ENCODE peak calls at places on chromosome 10, in nine cellular contexts. One of them, this sample, is unnamed.

GRCh38 chr10:21445161-21445560 is 80.3 kb downstream of the SKIDA1 start:
- DNase-seq in ovary: no peak
- DNase-seq in body of pancreas: no peak
- DNase-seq in right lobe of liver: no peak
- DNase-seq in mammary epithelial cell: no peak
- DNase-seq in AG04449: no peak
- DNase-seq in OCI-LY7: no peak
- DNase-seq in prostate gland: no peak
- DNase-seq in neural crest cell: no peak
- DNase-seq in this sample: no peak

GRCh38 chr10:91090761-91091529 is 129.5 kb upstream of the PCGF5 start:
- DNase-seq in ovary: no peak
- DNase-seq in body of pancreas: no peak
- DNase-seq in right lobe of liver: no peak
- DNase-seq in mammary epithelial cell: no peak
- DNase-seq in AG04449: no peak
- DNase-seq in OCI-LY7: no peak
- DNase-seq in prostate gland: no peak
- DNase-seq in neural crest cell: no peak
- DNase-seq in this sample: no peak

GRCh38 chr10:62413048-62413447 is 38.9 kb downstream of the ZNF365 start:
- DNase-seq in ovary: no peak
- DNase-seq in body of pancreas: no peak
- DNase-seq in right lobe of liver: no peak
- DNase-seq in mammary epithelial cell: no peak
- DNase-seq in AG04449: no peak
- DNase-seq in OCI-LY7: no peak
- DNase-seq in prostate gland: no peak
- DNase-seq in neural crest cell: no peak
- DNase-seq in this sample: no peak

GRCh38 chr10:99832439-99832838 is 50.0 kb downstream of the ABCC2 start:
- DNase-seq in ovary: no peak
- DNase-seq in body of pancreas: no peak
- DNase-seq in right lobe of liver: no peak
- DNase-seq in mammary epithelial cell: no peak
- DNase-seq in AG04449: no peak
- DNase-seq in OCI-LY7: no peak
- DNase-seq in prostate gland: no peak
- DNase-seq in neural crest cell: no peak
- DNase-seq in this sample: no peak

GRCh38 chr10:930415-931325 is 835 bp downstream of the LARP4B start:
- DNase-seq in ovary: peak; percentile 30
- DNase-seq in body of pancreas: peak; percentile 66
- DNase-seq in right lobe of liver: peak; percentile 71
- DNase-seq in mammary epithelial cell: peak; percentile 50
- DNase-seq in AG04449: peak; percentile 4
- DNase-seq in OCI-LY7: peak; percentile 52
- DNase-seq in prostate gland: no peak
- DNase-seq in neural crest cell: peak; percentile 28
- DNase-seq in this sample: no peak

GRCh38 chr10:4370376-4370775 is 455.6 kb upstream of the AKR1E2 start:
- DNase-seq in ovary: no peak
- DNase-seq in body of pancreas: no peak
- DNase-seq in right lobe of liver: no peak
- DNase-seq in mammary epithelial cell: no peak
- DNase-seq in AG04449: no peak
- DNase-seq in OCI-LY7: no peak
- DNase-seq in prostate gland: no peak
- DNase-seq in neural crest cell: no peak
- DNase-seq in this sample: no peak

GRCh38 chr10:16950686-16951681 is 133.8 kb upstream of the RSU1 start:
- DNase-seq in ovary: no peak
- DNase-seq in body of pancreas: no peak
- DNase-seq in right lobe of liver: no peak
- DNase-seq in mammary epithelial cell: peak; percentile 27
- DNase-seq in AG04449: no peak
- DNase-seq in OCI-LY7: no peak
- DNase-seq in prostate gland: no peak
- DNase-seq in neural crest cell: peak; percentile 52
- DNase-seq in this sample: no peak

GRCh38 chr10:26446258-26446657 is 8.1 kb downstream of the APBB1IP start:
- DNase-seq in ovary: no peak
- DNase-seq in body of pancreas: no peak
- DNase-seq in right lobe of liver: no peak
- DNase-seq in mammary epithelial cell: no peak
- DNase-seq in AG04449: no peak
- DNase-seq in OCI-LY7: peak; percentile 16
- DNase-seq in prostate gland: no peak
- DNase-seq in neural crest cell: no peak
- DNase-seq in this sample: no peak

GRCh38 chr10:102313221-102313896 is 68.0 kb downstream of the GBF1 start:
- DNase-seq in ovary: no peak
- DNase-seq in body of pancreas: no peak
- DNase-seq in right lobe of liver: no peak
- DNase-seq in mammary epithelial cell: no peak
- DNase-seq in AG04449: no peak
- DNase-seq in OCI-LY7: no peak
- DNase-seq in prostate gland: peak; percentile 7
- DNase-seq in neural crest cell: no peak
- DNase-seq in this sample: peak; percentile 43

GRCh38 chr10:100186813-100187212 is 984 bp upstream of the ERLIN1 start:
- DNase-seq in ovary: no peak
- DNase-seq in body of pancreas: no peak
- DNase-seq in right lobe of liver: no peak
- DNase-seq in mammary epithelial cell: no peak
- DNase-seq in AG04449: no peak
- DNase-seq in OCI-LY7: peak; percentile 51
- DNase-seq in prostate gland: no peak
- DNase-seq in neural crest cell: no peak
- DNase-seq in this sample: no peak

GRCh38 chr10:58048936-58049335 is 218.8 kb downstream of the IPMK start:
- DNase-seq in ovary: no peak
- DNase-seq in body of pancreas: no peak
- DNase-seq in right lobe of liver: no peak
- DNase-seq in mammary epithelial cell: no peak
- DNase-seq in AG04449: no peak
- DNase-seq in OCI-LY7: no peak
- DNase-seq in prostate gland: no peak
- DNase-seq in neural crest cell: no peak
- DNase-seq in this sample: no peak

GRCh38 chr10:29810816-29811215 is 176.0 kb upstream of the SVIL start:
- DNase-seq in ovary: no peak
- DNase-seq in body of pancreas: no peak
- DNase-seq in right lobe of liver: no peak
- DNase-seq in mammary epithelial cell: no peak
- DNase-seq in AG04449: no peak
- DNase-seq in OCI-LY7: no peak
- DNase-seq in prostate gland: no peak
- DNase-seq in neural crest cell: no peak
- DNase-seq in this sample: no peak

GRCh38 chr10:86263209-86263608 is 103.4 kb downstream of the GRID1 start:
- DNase-seq in ovary: no peak
- DNase-seq in body of pancreas: no peak
- DNase-seq in right lobe of liver: no peak
- DNase-seq in mammary epithelial cell: no peak
- DNase-seq in AG04449: no peak
- DNase-seq in OCI-LY7: no peak
- DNase-seq in prostate gland: no peak
- DNase-seq in neural crest cell: no peak
- DNase-seq in this sample: no peak

GRCh38 chr10:92712016-92712889 is 22.5 kb downstream of the HHEX start:
- DNase-seq in ovary: no peak
- DNase-seq in body of pancreas: no peak
- DNase-seq in right lobe of liver: no peak
- DNase-seq in mammary epithelial cell: peak; percentile 51
- DNase-seq in AG04449: peak; percentile 12
- DNase-seq in OCI-LY7: peak; percentile 30
- DNase-seq in prostate gland: no peak
- DNase-seq in neural crest cell: no peak
- DNase-seq in this sample: no peak

GRCh38 chr10:3095373-3096139 is 28.2 kb downstream of the PFKP start:
- DNase-seq in ovary: peak; percentile 53
- DNase-seq in body of pancreas: peak; percentile 53
- DNase-seq in right lobe of liver: no peak
- DNase-seq in mammary epithelial cell: peak; percentile 98
- DNase-seq in AG04449: peak; percentile 98
- DNase-seq in OCI-LY7: no peak
- DNase-seq in prostate gland: peak; percentile 53
- DNase-seq in neural crest cell: no peak
- DNase-seq in this sample: no peak

GRCh38 chr10:958106-958505 is 26.6 kb upstream of the LARP4B start:
- DNase-seq in ovary: no peak
- DNase-seq in body of pancreas: no peak
- DNase-seq in right lobe of liver: no peak
- DNase-seq in mammary epithelial cell: no peak
- DNase-seq in AG04449: no peak
- DNase-seq in OCI-LY7: no peak
- DNase-seq in prostate gland: no peak
- DNase-seq in neural crest cell: no peak
- DNase-seq in this sample: no peak

GRCh38 chr10:80090120-80090519 is 11.7 kb downstream of the TMEM254 start:
- DNase-seq in ovary: no peak
- DNase-seq in body of pancreas: no peak
- DNase-seq in right lobe of liver: no peak
- DNase-seq in mammary epithelial cell: no peak
- DNase-seq in AG04449: no peak
- DNase-seq in OCI-LY7: no peak
- DNase-seq in prostate gland: no peak
- DNase-seq in neural crest cell: no peak
- DNase-seq in this sample: no peak

GRCh38 chr10:125961743-125962142 is 65.4 kb downstream of the FANK1 start:
- DNase-seq in ovary: no peak
- DNase-seq in body of pancreas: no peak
- DNase-seq in right lobe of liver: no peak
- DNase-seq in mammary epithelial cell: no peak
- DNase-seq in AG04449: no peak
- DNase-seq in OCI-LY7: no peak
- DNase-seq in prostate gland: no peak
- DNase-seq in neural crest cell: no peak
- DNase-seq in this sample: no peak
- TF ChIP-seq CTCF in ovary: no peak
- TF ChIP-seq CTCF in body of pancreas: no peak
- TF ChIP-seq CTCF in right lobe of liver: no peak
- TF ChIP-seq CTCF in mammary epithelial cell: peak; percentile 9
- TF ChIP-seq CTCF in AG04449: no peak
- TF ChIP-seq CTCF in OCI-LY7: no peak
- TF ChIP-seq CTCF in prostate gland: no peak
- TF ChIP-seq CTCF in neural crest cell: no peak
- TF ChIP-seq CTCF in this sample: no peak

GRCh38 chr10:121975295-121976086 is 474 bp upstream of the NSMCE4A start:
- DNase-seq in ovary: no peak
- DNase-seq in body of pancreas: no peak
- DNase-seq in right lobe of liver: no peak
- DNase-seq in mammary epithelial cell: no peak
- DNase-seq in AG04449: no peak
- DNase-seq in OCI-LY7: peak; percentile 9
- DNase-seq in prostate gland: no peak
- DNase-seq in neural crest cell: no peak
- DNase-seq in this sample: peak; percentile 58
- TF ChIP-seq CTCF in ovary: peak; percentile 35
- TF ChIP-seq CTCF in body of pancreas: no peak
- TF ChIP-seq CTCF in right lobe of liver: peak; percentile 78
- TF ChIP-seq CTCF in mammary epithelial cell: no peak
- TF ChIP-seq CTCF in AG04449: no peak
- TF ChIP-seq CTCF in OCI-LY7: peak; percentile 7
- TF ChIP-seq CTCF in prostate gland: no peak
- TF ChIP-seq CTCF in neural crest cell: no peak
- TF ChIP-seq CTCF in this sample: no peak

GRCh38 chr10:85170026-85170425 is 841.6 kb downstream of the CCSER2 start:
- DNase-seq in ovary: no peak
- DNase-seq in body of pancreas: no peak
- DNase-seq in right lobe of liver: no peak
- DNase-seq in mammary epithelial cell: no peak
- DNase-seq in AG04449: no peak
- DNase-seq in OCI-LY7: no peak
- DNase-seq in prostate gland: no peak
- DNase-seq in neural crest cell: no peak
- DNase-seq in this sample: no peak

GRCh38 chr10:85177767-85178166 is 849.4 kb downstream of the CCSER2 start:
- DNase-seq in ovary: no peak
- DNase-seq in body of pancreas: no peak
- DNase-seq in right lobe of liver: no peak
- DNase-seq in mammary epithelial cell: no peak
- DNase-seq in AG04449: no peak
- DNase-seq in OCI-LY7: no peak
- DNase-seq in prostate gland: no peak
- DNase-seq in neural crest cell: no peak
- DNase-seq in this sample: no peak

GRCh38 chr10:85175635-85176034 is 847.2 kb downstream of the CCSER2 start:
- DNase-seq in ovary: no peak
- DNase-seq in body of pancreas: no peak
- DNase-seq in right lobe of liver: no peak
- DNase-seq in mammary epithelial cell: no peak
- DNase-seq in AG04449: no peak
- DNase-seq in OCI-LY7: no peak
- DNase-seq in prostate gland: no peak
- DNase-seq in neural crest cell: no peak
- DNase-seq in this sample: no peak
- TF ChIP-seq CTCF in ovary: no peak
- TF ChIP-seq CTCF in body of pancreas: no peak
- TF ChIP-seq CTCF in right lobe of liver: no peak
- TF ChIP-seq CTCF in mammary epithelial cell: no peak
- TF ChIP-seq CTCF in AG04449: no peak
- TF ChIP-seq CTCF in OCI-LY7: no peak
- TF ChIP-seq CTCF in prostate gland: no peak
- TF ChIP-seq CTCF in neural crest cell: no peak
- TF ChIP-seq CTCF in this sample: no peak

GRCh38 chr10:69959911-69960310 is 92.7 kb upstream of the MACROH2A2 start:
- DNase-seq in ovary: no peak
- DNase-seq in body of pancreas: peak; percentile 13
- DNase-seq in right lobe of liver: no peak
- DNase-seq in mammary epithelial cell: no peak
- DNase-seq in AG04449: no peak
- DNase-seq in OCI-LY7: peak; percentile 67
- DNase-seq in prostate gland: no peak
- DNase-seq in neural crest cell: no peak
- DNase-seq in this sample: no peak

GRCh38 chr10:69956833-69957230 is 95.8 kb upstream of the MACROH2A2 start:
- DNase-seq in ovary: no peak
- DNase-seq in body of pancreas: no peak
- DNase-seq in right lobe of liver: no peak
- DNase-seq in mammary epithelial cell: no peak
- DNase-seq in AG04449: no peak
- DNase-seq in OCI-LY7: no peak
- DNase-seq in prostate gland: no peak
- DNase-seq in neural crest cell: no peak
- DNase-seq in this sample: no peak

GRCh38 chr10:69957516-69958231 is 95.0 kb upstream of the MACROH2A2 start:
- DNase-seq in ovary: no peak
- DNase-seq in body of pancreas: no peak
- DNase-seq in right lobe of liver: no peak
- DNase-seq in mammary epithelial cell: no peak
- DNase-seq in AG04449: no peak
- DNase-seq in OCI-LY7: no peak
- DNase-seq in prostate gland: no peak
- DNase-seq in neural crest cell: no peak
- DNase-seq in this sample: no peak

GRCh38 chr10:69955897-69956832 is 96.5 kb upstream of the MACROH2A2 start:
- DNase-seq in ovary: no peak
- DNase-seq in body of pancreas: no peak
- DNase-seq in right lobe of liver: no peak
- DNase-seq in mammary epithelial cell: peak; percentile 36
- DNase-seq in AG04449: no peak
- DNase-seq in OCI-LY7: no peak
- DNase-seq in prostate gland: no peak
- DNase-seq in neural crest cell: no peak
- DNase-seq in this sample: no peak

GRCh38 chr10:69958232-69958902 is 94.3 kb upstream of the MACROH2A2 start:
- DNase-seq in ovary: no peak
- DNase-seq in body of pancreas: peak; percentile 35
- DNase-seq in right lobe of liver: no peak
- DNase-seq in mammary epithelial cell: peak; percentile 52
- DNase-seq in AG04449: no peak
- DNase-seq in OCI-LY7: peak; percentile 78
- DNase-seq in prostate gland: no peak
- DNase-seq in neural crest cell: no peak
- DNase-seq in this sample: no peak
- TF ChIP-seq CTCF in ovary: no peak
- TF ChIP-seq CTCF in body of pancreas: peak; percentile 56
- TF ChIP-seq CTCF in right lobe of liver: peak; percentile 71
- TF ChIP-seq CTCF in mammary epithelial cell: peak; percentile 98
- TF ChIP-seq CTCF in AG04449: peak; percentile 77
- TF ChIP-seq CTCF in OCI-LY7: peak; percentile 92
- TF ChIP-seq CTCF in prostate gland: peak; percentile 46
- TF ChIP-seq CTCF in neural crest cell: peak; percentile 72
- TF ChIP-seq CTCF in this sample: peak; percentile 51